ENCODE peak calls at places on chromosomes 2 and 18, in six cellular contexts. One of them, this sample, is unnamed.
A peak's percentile ranks its signal among the peaks of the same experiment; 100 is the strongest.

GRCh38 chr18:79077181-79077580 is 8.0 kb downstream of the ATP9B start:
- DNase-seq in K562: no peak
- DNase-seq in HepG2: no peak
- DNase-seq in SK-N-SH: no peak
- DNase-seq in H1: no peak
- DNase-seq in GM12878: no peak
- DNase-seq in this sample: no peak

GRCh38 chr2:140643761-140644187 is 1487.0 kb downstream of the LRP1B start:
- DNase-seq in K562: no peak
- DNase-seq in HepG2: no peak
- DNase-seq in SK-N-SH: no peak
- DNase-seq in H1: no peak
- DNase-seq in GM12878: no peak
- DNase-seq in this sample: no peak

GRCh38 chr2:47198985-47199451 is 43.9 kb upstream of the STPG4 start:
- DNase-seq in K562: peak; percentile 82
- DNase-seq in HepG2: no peak
- DNase-seq in SK-N-SH: no peak
- DNase-seq in H1: peak; percentile 36
- DNase-seq in GM12878: no peak
- DNase-seq in this sample: no peak

GRCh38 chr2:2173633-2174032 is 157.4 kb downstream of the MYT1L start:
- DNase-seq in K562: no peak
- DNase-seq in HepG2: no peak
- DNase-seq in SK-N-SH: peak; percentile 59
- DNase-seq in H1: no peak
- DNase-seq in GM12878: no peak
- DNase-seq in this sample: no peak

GRCh38 chr2:139020287-139020686 is 240.1 kb upstream of the NXPH2 start:
- DNase-seq in K562: no peak
- DNase-seq in HepG2: no peak
- DNase-seq in SK-N-SH: no peak
- DNase-seq in H1: no peak
- DNase-seq in GM12878: no peak
- DNase-seq in this sample: no peak

GRCh38 chr2:73218298-73218697 is 4.3 kb downstream of the SMYD5 start:
- DNase-seq in K562: no peak
- DNase-seq in HepG2: no peak
- DNase-seq in SK-N-SH: no peak
- DNase-seq in H1: no peak
- DNase-seq in GM12878: no peak
- DNase-seq in this sample: no peak

GRCh38 chr18:54109131-54109683 is 115.3 kb downstream of the MBD2 start:
- DNase-seq in K562: no peak
- DNase-seq in HepG2: no peak
- DNase-seq in SK-N-SH: no peak
- DNase-seq in H1: no peak
- DNase-seq in GM12878: no peak
- DNase-seq in this sample: no peak

GRCh38 chr2:5692561-5693287 is 540 bp downstream of the SOX11 start:
- DNase-seq in K562: no peak
- DNase-seq in HepG2: no peak
- DNase-seq in SK-N-SH: peak; percentile 68
- DNase-seq in H1: peak; percentile 67
- DNase-seq in GM12878: no peak
- DNase-seq in this sample: no peak

GRCh38 chr2:137208361-137208973 is 443.1 kb downstream of the THSD7B start:
- DNase-seq in K562: no peak
- DNase-seq in HepG2: peak; percentile 13
- DNase-seq in SK-N-SH: no peak
- DNase-seq in H1: no peak
- DNase-seq in GM12878: no peak
- DNase-seq in this sample: no peak

GRCh38 chr2:42067521-42067920 is 19.7 kb downstream of the PKDCC start:
- DNase-seq in K562: no peak
- DNase-seq in HepG2: no peak
- DNase-seq in SK-N-SH: no peak
- DNase-seq in H1: no peak
- DNase-seq in GM12878: no peak
- DNase-seq in this sample: no peak

GRCh38 chr2:120750488-120751210 is 15.0 kb downstream of the GLI2 start:
- DNase-seq in K562: no peak
- DNase-seq in HepG2: no peak
- DNase-seq in SK-N-SH: no peak
- DNase-seq in H1: peak; percentile 48
- DNase-seq in GM12878: no peak
- DNase-seq in this sample: no peak

GRCh38 chr2:64001382-64002101 is 17.7 kb downstream of the VPS54 start:
- DNase-seq in K562: no peak
- DNase-seq in HepG2: no peak
- DNase-seq in SK-N-SH: no peak
- DNase-seq in H1: no peak
- DNase-seq in GM12878: no peak
- DNase-seq in this sample: no peak

GRCh38 chr18:43662657-43663056 is 385.4 kb upstream of the SYT4 start:
- DNase-seq in K562: no peak
- DNase-seq in HepG2: no peak
- DNase-seq in SK-N-SH: no peak
- DNase-seq in H1: no peak
- DNase-seq in GM12878: no peak
- DNase-seq in this sample: no peak

GRCh38 chr2:43220982-43221659 is 5.3 kb downstream of the ZFP36L2 start:
- DNase-seq in K562: peak; percentile 49
- DNase-seq in HepG2: no peak
- DNase-seq in SK-N-SH: peak; percentile 90
- DNase-seq in H1: peak; percentile 62
- DNase-seq in GM12878: no peak
- DNase-seq in this sample: peak; percentile 66

GRCh38 chr2:202136526-202136925 is 63.5 kb downstream of the KIAA2012 start:
- DNase-seq in K562: no peak
- DNase-seq in HepG2: no peak
- DNase-seq in SK-N-SH: no peak
- DNase-seq in H1: no peak
- DNase-seq in GM12878: no peak
- DNase-seq in this sample: no peak

GRCh38 chr2:191649519-191649918 is 28.4 kb upstream of the NABP1 start:
- DNase-seq in K562: no peak
- DNase-seq in HepG2: no peak
- DNase-seq in SK-N-SH: no peak
- DNase-seq in H1: no peak
- DNase-seq in GM12878: no peak
- DNase-seq in this sample: no peak

GRCh38 chr18:6994719-6995430 is 122.7 kb downstream of the LAMA1 start:
- DNase-seq in K562: no peak
- DNase-seq in HepG2: no peak
- DNase-seq in SK-N-SH: peak; percentile 22
- DNase-seq in H1: no peak
- DNase-seq in GM12878: no peak
- DNase-seq in this sample: no peak

GRCh38 chr2:43525506-43525905 is 70.3 kb downstream of the THADA start:
- DNase-seq in K562: no peak
- DNase-seq in HepG2: no peak
- DNase-seq in SK-N-SH: no peak
- DNase-seq in H1: no peak
- DNase-seq in GM12878: no peak
- DNase-seq in this sample: no peak

GRCh38 chr2:214989187-214989586 is 149.2 kb downstream of the ABCA12 start:
- DNase-seq in K562: no peak
- DNase-seq in HepG2: no peak
- DNase-seq in SK-N-SH: no peak
- DNase-seq in H1: no peak
- DNase-seq in GM12878: no peak
- DNase-seq in this sample: no peak

GRCh38 chr2:170485254-170485653 is 229.9 kb upstream of the SP5 start:
- DNase-seq in K562: no peak
- DNase-seq in HepG2: peak; percentile 79
- DNase-seq in SK-N-SH: no peak
- DNase-seq in H1: no peak
- DNase-seq in GM12878: no peak
- DNase-seq in this sample: no peak

GRCh38 chr18:13791181-13791580 is 32.8 kb upstream of the MC5R start:
- DNase-seq in K562: no peak
- DNase-seq in HepG2: no peak
- DNase-seq in SK-N-SH: no peak
- DNase-seq in H1: no peak
- DNase-seq in GM12878: no peak
- DNase-seq in this sample: peak; percentile 10

GRCh38 chr18:79167526-79168190 is 98.5 kb downstream of the ATP9B start:
- DNase-seq in K562: no peak
- DNase-seq in HepG2: no peak
- DNase-seq in SK-N-SH: no peak
- DNase-seq in H1: no peak
- DNase-seq in GM12878: no peak
- DNase-seq in this sample: no peak

GRCh38 chr2:165886487-165887146 is 67.0 kb downstream of the TTC21B start:
- DNase-seq in K562: no peak
- DNase-seq in HepG2: no peak
- DNase-seq in SK-N-SH: no peak
- DNase-seq in H1: no peak
- DNase-seq in GM12878: no peak
- DNase-seq in this sample: no peak

GRCh38 chr2:5691659-5692529 is at the start of gene SOX11:
- DNase-seq in K562: no peak
- DNase-seq in HepG2: no peak
- DNase-seq in SK-N-SH: peak; percentile 99
- DNase-seq in H1: peak; percentile 96
- DNase-seq in GM12878: no peak
- DNase-seq in this sample: no peak

GRCh38 chr2:12928706-12929291 is 212.1 kb downstream of the TRIB2 start:
- DNase-seq in K562: no peak
- DNase-seq in HepG2: no peak
- DNase-seq in SK-N-SH: no peak
- DNase-seq in H1: no peak
- DNase-seq in GM12878: no peak
- DNase-seq in this sample: no peak

GRCh38 chr2:72034353-72035095 is 113.1 kb downstream of the CYP26B1 start:
- DNase-seq in K562: no peak
- DNase-seq in HepG2: no peak
- DNase-seq in SK-N-SH: peak; percentile 5
- DNase-seq in H1: no peak
- DNase-seq in GM12878: no peak
- DNase-seq in this sample: no peak

GRCh38 chr2:144834954-144835633 is 315.2 kb upstream of the ZEB2 start:
- DNase-seq in K562: peak; percentile 20
- DNase-seq in HepG2: no peak
- DNase-seq in SK-N-SH: no peak
- DNase-seq in H1: no peak
- DNase-seq in GM12878: no peak
- DNase-seq in this sample: no peak

GRCh38 chr2:234368861-234369261 is 128.0 kb downstream of the ARL4C start:
- DNase-seq in K562: peak; percentile 5
- DNase-seq in HepG2: no peak
- DNase-seq in SK-N-SH: no peak
- DNase-seq in H1: no peak
- DNase-seq in GM12878: no peak
- DNase-seq in this sample: no peak

GRCh38 chr2:206275274-206276160 is 1.1 kb downstream of the ZDBF2 start:
- DNase-seq in K562: no peak
- DNase-seq in HepG2: no peak
- DNase-seq in SK-N-SH: peak; percentile 40
- DNase-seq in H1: no peak
- DNase-seq in GM12878: peak; percentile 55
- DNase-seq in this sample: peak; percentile 52

DNA sequence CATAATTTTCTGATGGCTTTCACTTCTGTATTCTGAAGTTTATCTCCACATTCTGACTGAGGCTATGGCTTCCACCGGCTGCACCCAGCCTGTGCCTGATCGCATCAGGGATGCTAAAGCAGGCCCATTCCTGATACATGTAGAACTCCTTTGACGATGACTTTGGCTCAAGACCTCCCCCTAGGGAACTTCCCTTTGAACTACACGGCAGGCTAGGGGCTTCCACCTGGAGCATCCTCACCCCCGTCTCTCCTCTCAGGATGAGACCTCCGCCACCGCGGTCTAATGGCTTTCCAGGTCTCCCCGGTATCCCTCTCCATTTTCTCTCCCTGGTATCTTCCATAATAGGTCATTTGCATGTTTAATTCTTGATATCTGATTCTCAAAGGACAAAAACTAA is 214.9 kb upstream of the CHST9 start:
- DNase-seq in K562: no peak
- DNase-seq in HepG2: no peak
- DNase-seq in SK-N-SH: no peak
- DNase-seq in H1: peak; percentile 74
- DNase-seq in GM12878: no peak
- DNase-seq in this sample: no peak
- TF ChIP-seq CTCF in K562: no peak
- TF ChIP-seq CTCF in HepG2: peak; percentile 21
- TF ChIP-seq CTCF in SK-N-SH: peak; percentile 27
- TF ChIP-seq CTCF in H1: peak; percentile 68
- TF ChIP-seq CTCF in GM12878: peak; percentile 14
- TF ChIP-seq CTCF in this sample: peak; percentile 6

DNA sequence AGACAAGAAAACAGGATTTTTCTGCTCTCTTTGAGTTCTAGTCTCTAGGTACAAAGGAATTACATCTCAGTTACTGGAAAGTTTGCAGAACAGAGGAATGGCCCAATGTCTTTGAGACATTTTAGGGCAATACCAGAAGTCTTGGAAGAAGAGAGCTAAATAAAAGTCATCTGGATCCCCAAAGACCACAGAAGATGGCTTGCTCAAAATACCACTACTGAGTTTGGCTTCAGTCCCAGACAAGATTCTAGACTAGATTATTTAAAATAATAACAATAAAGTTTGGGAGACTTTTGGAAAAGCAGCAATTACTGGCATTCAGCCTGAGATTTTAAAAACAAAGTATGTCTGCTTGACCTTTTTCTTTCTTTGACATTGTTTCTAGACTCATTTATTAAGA is 61.9 kb upstream of the HK2 start:
- DNase-seq in K562: no peak
- DNase-seq in HepG2: no peak
- DNase-seq in SK-N-SH: no peak
- DNase-seq in H1: no peak
- DNase-seq in GM12878: no peak
- DNase-seq in this sample: no peak
- TF ChIP-seq GABPA in K562: no peak
- TF ChIP-seq GABPA in HepG2: no peak
- TF ChIP-seq GABPA in SK-N-SH: no peak
- TF ChIP-seq GABPA in H1: no peak
- TF ChIP-seq GABPA in GM12878: no peak
- TF ChIP-seq GABPA in this sample: no peak

GRCh38 chr2:231245253-231246094 is 47.0 kb downstream of the ARMC9 start:
- DNase-seq in K562: no peak
- DNase-seq in HepG2: no peak
- DNase-seq in SK-N-SH: no peak
- DNase-seq in H1: no peak
- DNase-seq in GM12878: no peak
- DNase-seq in this sample: no peak
- TF ChIP-seq CTCF in K562: no peak
- TF ChIP-seq CTCF in HepG2: peak; percentile 58
- TF ChIP-seq CTCF in SK-N-SH: peak; percentile 20
- TF ChIP-seq CTCF in H1: no peak
- TF ChIP-seq CTCF in GM12878: no peak
- TF ChIP-seq CTCF in this sample: no peak

DNA sequence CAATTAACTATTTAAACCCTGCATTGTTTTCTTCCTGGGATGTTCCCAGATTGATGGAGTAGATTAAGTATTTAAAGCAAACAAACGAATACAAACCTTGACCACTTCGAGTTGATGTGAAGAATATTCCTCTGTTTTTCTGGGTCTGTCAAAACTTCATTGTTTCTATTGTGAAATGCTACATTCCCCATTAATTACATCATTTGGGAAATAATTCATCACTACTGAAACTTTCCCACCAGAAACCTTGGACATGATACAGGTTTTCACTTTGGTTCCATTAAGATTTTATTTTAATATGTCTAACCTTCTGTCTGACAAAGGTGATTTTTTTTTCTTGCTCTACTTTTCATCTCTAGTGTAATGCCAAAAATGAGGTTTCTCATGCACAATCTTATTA is 365.0 kb upstream of the ETAA1 start:
- DNase-seq in K562: no peak
- DNase-seq in HepG2: no peak
- DNase-seq in SK-N-SH: no peak
- DNase-seq in H1: no peak
- DNase-seq in GM12878: no peak
- DNase-seq in this sample: no peak
- TF ChIP-seq GABPA in K562: no peak
- TF ChIP-seq GABPA in HepG2: no peak
- TF ChIP-seq GABPA in SK-N-SH: no peak
- TF ChIP-seq GABPA in H1: no peak
- TF ChIP-seq GABPA in GM12878: no peak
- TF ChIP-seq GABPA in this sample: no peak